ENCODE peak calls at places on chromosomes 3 and 15, in seven cellular contexts. S is ELR; J is Right ventricle myocardium superior; P is mucosa of descending colon; M is LoVo; F is head of caudate nucleus; X is stimulated activated naive CD8-positive, alpha-beta T cell treated with anti-CD3 and anti-CD28 coated beads, Interleukin-15, amount 100 ng/mL, for 72 hours. K is an unnamed sample.

GRCh38 chr3:149715247-149715646 is 37.0 kb downstream of the COMMD2 start:
- DNase-seq in P (no peak), S (no peak), M (no peak), F (no peak), J (no peak), X (no peak), K (no peak)

GRCh38 chr15:42808921-42809320 is 72.0 kb upstream of the CDAN1 start:
- DNase-seq in P (no peak), M (no peak), J (no peak), S (no peak), F (no peak), X (no peak), K (no peak)

GRCh38 chr15:56765252-56765651 is 31.9 kb upstream of the ZNF280D start:
- DNase-seq in M (no peak), J (no peak), P (no peak), X (no peak), F (no peak), S (peak), K (no peak)

GRCh38 chr3:9234191-9234590 is 15.3 kb downstream of the SRGAP3 start:
- DNase-seq in F (no peak), P (no peak), S (no peak), J (no peak), X (no peak), M (no peak), K (no peak)

GRCh38 chr3:55720614-55721013 is 233.5 kb upstream of the WNT5A start:
- DNase-seq in P (no peak), S (peak), M (no peak), X (no peak), F (no peak), J (no peak), K (no peak)

GRCh38 chr15:28942046-28942445 is 56.3 kb downstream of the APBA2 start:
- DNase-seq in F (no peak), S (no peak), P (no peak), X (peak), J (no peak), M (no peak), K (no peak)

GRCh38 chr3:109355625-109356441 is 18.5 kb upstream of the DPPA4 start:
- DNase-seq in F (no peak), J (no peak), M (no peak), S (no peak), P (no peak), X (no peak), K (no peak)

GRCh38 chr15:101023501-101024110 is 104.4 kb downstream of the LRRK1 start:
- DNase-seq in M (no peak), J (no peak), X (no peak), P (no peak), F (no peak), S (no peak), K (no peak)

GRCh38 chr15:95085056-95085455 is 853.7 kb downstream of the MCTP2 start:
- DNase-seq in M (no peak), F (no peak), S (no peak), X (no peak), P (no peak), J (no peak), K (no peak)

GRCh38 chr3:157523814-157524213 is 20.6 kb upstream of the VEPH1 start:
- DNase-seq in F (no peak), S (peak), M (no peak), X (no peak), J (no peak), P (no peak), K (no peak)

GRCh38 chr3:45832691-45833090 is 9.2 kb downstream of the LZTFL1 start:
- DNase-seq in S (peak), M (peak), X (no peak), J (no peak), P (no peak), F (no peak), K (no peak)

GRCh38 chr3:62084558-62084957 is 288.8 kb downstream of the FEZF2 start:
- DNase-seq in S (peak), F (no peak), J (no peak), P (no peak), X (no peak), M (peak), K (no peak)

GRCh38 chr3:183592820-183593219 is 37.3 kb upstream of the KLHL6 start:
- DNase-seq in P (no peak), S (no peak), M (no peak), F (no peak), J (no peak), X (no peak), K (no peak)

GRCh38 chr3:9552252-9552999 is 1.2 kb downstream of the LHFPL4 start:
- DNase-seq in S (peak), F (peak), M (no peak), P (no peak), J (no peak), X (peak), K (peak)

GRCh38 chr3:46892285-46893145 is 15.0 kb downstream of the PTH1R start:
- DNase-seq in M (peak), J (peak), S (peak), F (peak), X (no peak), P (peak), K (no peak)

GRCh38 chr3:126956866-126957650 is 25.9 kb upstream of the PLXNA1 start:
- DNase-seq in J (no peak), M (no peak), S (no peak), P (no peak), F (no peak), X (no peak), K (no peak)

GRCh38 chr3:17640466-17640865 is 102.0 kb downstream of the TBC1D5 start:
- DNase-seq in P (no peak), M (no peak), F (no peak), J (no peak), X (no peak), S (peak), K (no peak)

GRCh38 chr3:31752305-31753049 is 219.8 kb downstream of the STT3B start:
- DNase-seq in F (no peak), S (no peak), M (no peak), X (no peak), J (no peak), P (no peak), K (no peak)

GRCh38 chr3:37481986-37482385 is 307.6 kb upstream of the LRRFIP2 start:
- DNase-seq in X (no peak), S (no peak), M (no peak), J (no peak), F (no peak), P (no peak), K (no peak)

GRCh38 chr15:96416218-96416933 is 85.9 kb downstream of the NR2F2 start:
- DNase-seq in J (no peak), X (no peak), S (no peak), F (no peak), M (no peak), P (no peak), K (no peak)

GRCh38 chr15:51750942-51751686 is at the start of gene TMOD2:
- DNase-seq in J (peak), M (peak), S (peak), F (peak), X (peak), P (peak), K (peak)

GRCh38 chr3:63251499-63251898 is 26.6 kb upstream of the SYNPR start:
- DNase-seq in J (no peak), M (no peak), P (no peak), S (no peak), X (no peak), F (no peak), K (no peak)

GRCh38 chr3:38022887-38023709 is 6.3 kb downstream of the PLCD1 start:
- DNase-seq in M (no peak), S (no peak), X (no peak), F (no peak), P (no peak), J (no peak), K (no peak)

GRCh38 chr15:72727154-72727553 is 41.1 kb downstream of the BBS4 start:
- DNase-seq in M (no peak), J (no peak), S (no peak), F (no peak), P (no peak), X (no peak), K (no peak)

GRCh38 chr3:106765342-106765741 is 611.9 kb upstream of the CCDC54 start:
- DNase-seq in J (no peak), P (no peak), F (peak), M (no peak), S (peak), X (no peak), K (no peak)

GRCh38 chr3:58161435-58162398 is 49.1 kb downstream of the DNASE1L3 start:
- DNase-seq in F (no peak), M (peak), S (peak), X (no peak), J (peak), P (no peak), K (no peak)

GRCh38 chr3:90005448-90005847 is 898.0 kb downstream of the EPHA3 start:
- DNase-seq in F (no peak), M (no peak), P (no peak), S (no peak), X (no peak), J (no peak), K (no peak)

GRCh38 chr3:97291901-97292300 is 472.7 kb upstream of the ARL6 start:
- DNase-seq in J (no peak), P (no peak), M (no peak), X (no peak), S (no peak), F (no peak), K (no peak)

GRCh38 chr3:47485812-47486211 is 10.1 kb upstream of the SCAP start:
- DNase-seq in X (no peak), S (peak), J (no peak), P (no peak), F (no peak), M (no peak), K (no peak)

GRCh38 chr3:45592830-45593707 is 1.5 kb upstream of the LIMD1 start:
- DNase-seq in M (peak), P (peak), S (peak), F (peak), X (peak), J (peak), K (peak)

GRCh38 chr3:53016236-53016635 is 29.6 kb downstream of the SFMBT1 start:
- DNase-seq in S (peak), X (no peak), P (no peak), M (no peak), F (no peak), J (no peak), K (no peak)

GRCh38 chr15:92306662-92307061 is 87.0 kb upstream of the ST8SIA2 start:
- DNase-seq in X (no peak), M (no peak), F (no peak), P (no peak), S (no peak), J (no peak), K (peak)

GRCh38 chr3:126921425-126921824 is 61.5 kb upstream of the PLXNA1 start:
- DNase-seq in P (no peak), X (no peak), F (no peak), J (no peak), M (no peak), S (no peak), K (no peak)

GRCh38 chr15:60044636-60045273 is 40.6 kb downstream of the FOXB1 start:
- DNase-seq in X (peak), J (no peak), F (no peak), S (no peak), M (peak), P (no peak), K (peak)

GRCh38 chr15:84112025-84112424 is 123.5 kb upstream of the GOLGA6L4 start:
- DNase-seq in M (peak), S (peak), F (no peak), X (no peak), J (no peak), P (no peak), K (peak)